ENCODE peak calls at places on chromosomes 12 and 14, in eight cellular contexts. B is uterus, M is HAP-1, U is hepatocyte, Q is cardiac muscle cell, R is ovary, Z is NT2/D1, W is IMR-90. D is an unnamed sample.

GRCh38 chr14:67773844-67774377 is 42.5 kb downstream of the ZFYVE26 start:
- DNase-seq in B (no peak), M (no peak), U (no peak), Q (no peak), R (no peak), Z (no peak), W (no peak), D (no peak)

GRCh38 chr14:31270196-31270772 is 62.7 kb upstream of the HECTD1 start:
- DNase-seq in B (no peak), M (peak), U (peak), Q (peak), R (no peak), Z (no peak), W (no peak), D (peak)

GRCh38 chr12:22409071-22409951 is 74.8 kb upstream of the ST8SIA1 start:
- DNase-seq in B (no peak), M (no peak), U (peak), Q (no peak), R (peak), Z (no peak), W (no peak), D (no peak)

GRCh38 chr12:88182431-88182830 is 40.3 kb downstream of the TMTC3 start:
- DNase-seq in B (no peak), M (no peak), U (no peak), Q (no peak), R (no peak), Z (no peak), W (no peak), D (no peak)

GRCh38 chr12:31215521-31216232 is 110.3 kb downstream of the SINHCAF start:
- DNase-seq in B (no peak), M (no peak), U (no peak), Q (no peak), R (no peak), Z (no peak), W (no peak), D (no peak)

GRCh38 chr14:68760771-68761170 is 32.1 kb downstream of the ZFP36L1 start:
- DNase-seq in B (no peak), M (no peak), U (no peak), Q (no peak), R (no peak), Z (no peak), W (peak), D (no peak)

GRCh38 chr12:30823140-30823669 is 68.5 kb upstream of the CAPRIN2 start:
- DNase-seq in B (peak), M (no peak), U (peak), Q (peak), R (peak), Z (peak), W (no peak), D (peak)

GRCh38 chr12:42238240-42239140 is at the start of gene YAF2:
- DNase-seq in B (peak), M (peak), U (peak), Q (peak), R (peak), Z (peak), W (peak), D (peak)

GRCh38 chr12:51321882-51322281 is 2.1 kb downstream of the BIN2 start:
- DNase-seq in B (no peak), M (no peak), U (no peak), Q (no peak), R (no peak), Z (no peak), W (no peak), D (no peak)

GRCh38 chr12:95326450-95326849 is 108.8 kb downstream of the VEZT start:
- DNase-seq in B (no peak), M (no peak), U (no peak), Q (peak), R (no peak), Z (no peak), W (peak), D (peak)

GRCh38 chr14:50410921-50411320 is 14.2 kb upstream of the CDKL1 start:
- DNase-seq in B (no peak), M (no peak), U (no peak), Q (peak), R (no peak), Z (no peak), W (peak), D (peak)

GRCh38 chr14:52063107-52063506 is 5.8 kb downstream of the NID2 start:
- DNase-seq in B (peak), M (no peak), U (peak), Q (peak), R (no peak), Z (no peak), W (peak), D (peak)

GRCh38 chr12:22518067-22518719 is 26.1 kb downstream of the C2CD5 start:
- DNase-seq in B (no peak), M (no peak), U (no peak), Q (peak), R (no peak), Z (no peak), W (peak), D (peak)

GRCh38 chr14:73747386-73748211 is 33.4 kb upstream of the PNMA1 start:
- DNase-seq in B (no peak), M (no peak), U (peak), Q (no peak), R (no peak), Z (no peak), W (no peak), D (no peak)

GRCh38 chr14:98382662-98383061 is 889.3 kb downstream of the BCL11B start:
- DNase-seq in B (no peak), M (no peak), U (no peak), Q (no peak), R (no peak), Z (no peak), W (no peak), D (no peak)

GRCh38 chr12:49482095-49483051 is 56.5 kb upstream of the KCNH3 start:
- DNase-seq in B (no peak), M (no peak), U (no peak), Q (no peak), R (no peak), Z (peak), W (peak), D (no peak)

GRCh38 chr14:24858684-24859083 is 191.3 kb downstream of the STXBP6 start:
- DNase-seq in B (no peak), M (no peak), U (no peak), Q (no peak), R (no peak), Z (no peak), W (no peak), D (no peak)

GRCh38 chr12:80892597-80893445 is 44.9 kb downstream of the LIN7A start:
- DNase-seq in B (no peak), M (peak), U (no peak), Q (no peak), R (no peak), Z (peak), W (no peak), D (peak)

GRCh38 chr12:52331833-52332232 is 10.6 kb upstream of the KRT83 start:
- DNase-seq in B (no peak), M (no peak), U (no peak), Q (no peak), R (no peak), Z (no peak), W (no peak), D (no peak)

GRCh38 chr14:34699873-34700621 is 14.3 kb downstream of the CFL2 start:
- DNase-seq in B (no peak), M (no peak), U (peak), Q (peak), R (no peak), Z (no peak), W (peak), D (peak)

GRCh38 chr14:37179896-37180502 is 7.6 kb upstream of the SLC25A21 start:
- DNase-seq in B (no peak), M (no peak), U (no peak), Q (no peak), R (no peak), Z (no peak), W (peak), D (peak)

GRCh38 chr14:104238424-104239184 is 100.2 kb downstream of the KIF26A start:
- DNase-seq in B (peak), M (no peak), U (no peak), Q (no peak), R (peak), Z (no peak), W (no peak), D (no peak)

GRCh38 chr12:80400591-80400991 is 43.4 kb upstream of the PTPRQ start:
- DNase-seq in B (no peak), M (no peak), U (no peak), Q (peak), R (no peak), Z (no peak), W (no peak), D (no peak)

GRCh38 chr12:105418232-105418631 is 87.7 kb downstream of the C12orf75 start:
- DNase-seq in B (no peak), M (no peak), U (peak), Q (peak), R (no peak), Z (no peak), W (peak), D (peak)

GRCh38 chr14:51093371-51094281 is 1.3 kb downstream of the TRIM9 start:
- DNase-seq in B (peak), M (peak), U (peak), Q (peak), R (peak), Z (no peak), W (no peak), D (no peak)

GRCh38 chr12:50579757-50580267 is 75.0 kb downstream of the DIP2B start:
- DNase-seq in B (no peak), M (no peak), U (no peak), Q (no peak), R (no peak), Z (no peak), W (peak), D (peak)

GRCh38 chr14:21509432-21510143 is 1.6 kb downstream of the METTL3 start:
- DNase-seq in B (no peak), M (no peak), U (no peak), Q (no peak), R (no peak), Z (no peak), W (no peak), D (no peak)

GRCh38 chr12:16515666-16516065 is 90.3 kb downstream of the LMO3 start:
- DNase-seq in B (no peak), M (no peak), U (no peak), Q (peak), R (no peak), Z (no peak), W (peak), D (peak)

GRCh38 chr14:98953544-98954346 is 318.3 kb downstream of the BCL11B start:
- DNase-seq in B (peak), M (peak), U (peak), Q (peak), R (no peak), Z (no peak), W (no peak), D (peak)

GRCh38 chr12:5965950-5966383 is 20.9 kb upstream of the ANO2 start:
- DNase-seq in B (no peak), M (peak), U (peak), Q (peak), R (no peak), Z (peak), W (peak), D (peak)

GRCh38 chr12:12533238-12533829 is 29.3 kb downstream of the DUSP16 start:
- DNase-seq in B (no peak), M (peak), U (peak), Q (peak), R (peak), Z (no peak), W (no peak), D (no peak)

GRCh38 chr14:39203659-39204606 is 28.9 kb downstream of the PNN start:
- DNase-seq in B (no peak), M (peak), U (peak), Q (no peak), R (no peak), Z (peak), W (no peak), D (no peak)

GRCh38 chr12:49369723-49370145 is 2.5 kb downstream of the SPATS2 start:
- DNase-seq in B (peak), M (peak), U (peak), Q (peak), R (no peak), Z (no peak), W (peak), D (peak)

GRCh38 chr14:104112609-104113571 is 25.5 kb upstream of the KIF26A start:
- DNase-seq in B (no peak), M (no peak), U (no peak), Q (no peak), R (no peak), Z (no peak), W (no peak), D (no peak)

GRCh38 chr12:3195859-3196483 is 118.8 kb downstream of the TSPAN9 start:
- DNase-seq in B (no peak), M (no peak), U (no peak), Q (no peak), R (no peak), Z (no peak), W (no peak), D (no peak)

GRCh38 chr12:27014085-27014858 is at the start of gene TM7SF3:
- DNase-seq in B (peak), M (peak), U (peak), Q (peak), R (peak), Z (peak), W (peak), D (peak)

GRCh38 chr12:48988030-48988649 is 10.0 kb downstream of the WNT1 start:
- DNase-seq in B (no peak), M (peak), U (peak), Q (peak), R (no peak), Z (no peak), W (peak), D (peak)

GRCh38 chr12:57765698-57766463 is 997 bp downstream of the CYP27B1 start:
- DNase-seq in B (no peak), M (no peak), U (no peak), Q (no peak), R (no peak), Z (no peak), W (no peak), D (no peak)
- H3K4me3 ChIP-seq in B (no peak), M (peak), U (peak), Q (peak), R (peak), Z (peak), W (peak), D (peak)

GRCh38 chr12:119576915-119577314 is 16.7 kb upstream of the TMEM233 start:
- DNase-seq in B (no peak), M (no peak), U (no peak), Q (no peak), R (no peak), Z (no peak), W (no peak), D (no peak)

GRCh38 chr12:119578112-119578511 is 15.5 kb upstream of the TMEM233 start:
- DNase-seq in B (no peak), M (no peak), U (no peak), Q (peak), R (no peak), Z (no peak), W (no peak), D (peak)

GRCh38 chr12:119574255-119574654 is 19.3 kb upstream of the TMEM233 start:
- DNase-seq in B (no peak), M (no peak), U (no peak), Q (no peak), R (no peak), Z (no peak), W (no peak), D (no peak)

GRCh38 chr12:119573086-119573485 is 20.5 kb upstream of the TMEM233 start:
- DNase-seq in B (no peak), M (no peak), U (no peak), Q (no peak), R (no peak), Z (no peak), W (no peak), D (no peak)
- H3K4me3 ChIP-seq in B (no peak), M (no peak), U (no peak), Q (no peak), R (no peak), Z (no peak), W (no peak), D (no peak)

GRCh38 chr14:91368681-91369416 is 48.8 kb downstream of the CCDC88C start:
- DNase-seq in B (no peak), M (no peak), U (no peak), Q (no peak), R (no peak), Z (no peak), W (no peak), D (no peak)

GRCh38 chr14:91365552-91365951 is 52.1 kb downstream of the CCDC88C start:
- DNase-seq in B (no peak), M (no peak), U (no peak), Q (no peak), R (no peak), Z (no peak), W (no peak), D (no peak)

GRCh38 chr14:91364524-91365270 is 52.9 kb downstream of the CCDC88C start:
- DNase-seq in B (no peak), M (no peak), U (no peak), Q (no peak), R (no peak), Z (no peak), W (no peak), D (no peak)

GRCh38 chr14:91367173-91368171 is 50.1 kb downstream of the CCDC88C start:
- DNase-seq in B (no peak), M (no peak), U (peak), Q (peak), R (no peak), Z (no peak), W (peak), D (no peak)

DNA sequence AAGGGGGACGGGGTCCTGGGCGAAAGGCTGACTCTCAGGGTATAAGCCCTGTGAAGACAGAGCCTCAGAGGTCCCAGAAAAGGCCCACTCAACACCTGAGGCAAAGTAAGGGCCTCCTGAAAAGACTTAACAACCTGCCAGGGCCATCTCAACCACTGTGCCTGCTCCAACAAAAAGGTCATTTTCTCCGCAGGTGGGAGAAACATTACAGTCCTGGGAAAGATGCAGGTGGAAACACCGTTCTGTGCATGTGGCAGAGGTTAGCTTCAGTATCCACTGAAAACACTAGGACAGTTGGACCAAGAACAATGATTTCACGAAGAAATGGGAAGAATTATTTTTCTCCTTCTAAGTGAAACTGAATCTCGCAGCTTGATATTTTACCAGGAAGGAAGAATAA is 50.9 kb downstream of the CCDC88C start:
- DNase-seq in B (no peak), M (no peak), U (no peak), Q (no peak), R (no peak), Z (no peak), W (no peak), D (no peak)
- H3K4me3 ChIP-seq in B (no peak), M (no peak), U (no peak), Q (no peak), R (no peak), Z (no peak), W (no peak), D (no peak)

GRCh38 chr14:62657376-62657775 is 387.9 kb downstream of the KCNH5 start:
- DNase-seq in B (no peak), M (no peak), U (no peak), Q (no peak), R (no peak), Z (peak), W (no peak), D (no peak)
- H3K4me3 ChIP-seq in B (no peak), M (no peak), U (no peak), Q (no peak), R (no peak), Z (no peak), W (no peak), D (no peak)

GRCh38 chr12:103688659-103689058 is 101.6 kb downstream of the STAB2 start:
- DNase-seq in B (no peak), M (no peak), U (no peak), Q (peak), R (no peak), Z (no peak), W (no peak), D (no peak)

GRCh38 chr12:103687262-103687661 is 100.2 kb downstream of the STAB2 start:
- DNase-seq in B (no peak), M (no peak), U (no peak), Q (no peak), R (no peak), Z (no peak), W (no peak), D (no peak)
- H3K4me3 ChIP-seq in B (no peak), M (no peak), U (no peak), Q (no peak), R (no peak), Z (no peak), W (no peak), D (no peak)

DNA sequence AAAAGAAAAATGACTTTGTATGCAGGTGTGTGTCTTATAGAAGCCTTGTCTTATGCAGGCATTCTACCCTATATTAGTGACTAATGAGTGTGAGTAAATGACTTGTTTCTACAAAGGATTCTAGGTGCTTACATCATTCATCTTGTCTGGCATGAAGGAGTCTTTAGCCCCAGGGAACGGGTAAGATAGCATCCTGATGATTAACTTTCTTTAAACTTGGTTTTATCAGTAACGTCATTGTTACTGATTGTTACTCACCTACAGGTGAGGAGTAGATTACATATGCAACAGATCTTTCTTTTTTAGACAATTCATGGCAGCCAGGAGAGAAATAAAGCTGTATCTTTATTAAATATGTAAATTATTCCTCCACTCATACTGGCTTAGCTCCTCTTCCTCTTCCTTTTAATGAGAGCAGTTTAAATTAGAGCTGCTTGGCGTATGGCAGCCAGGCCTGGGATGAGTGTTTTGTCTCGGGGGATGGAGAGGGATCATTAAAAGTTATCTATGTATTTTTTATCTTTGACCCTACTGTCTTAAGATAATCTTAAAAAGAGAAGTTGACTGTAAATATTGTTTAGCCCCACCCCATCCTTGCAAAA is 57.2 kb upstream of the ATP2A2 start:
- DNase-seq in B (no peak), M (no peak), U (no peak), Q (peak), R (no peak), Z (no peak), W (peak), D (peak)
- H3K4me3 ChIP-seq in B (no peak), M (no peak), U (no peak), Q (no peak), R (no peak), Z (no peak), W (no peak), D (no peak)